ENCODE peak calls at places on chromosomes 4 and X, in five cellular contexts. One of them, this sample, is unnamed.

GRCh38 chr4:53518807-53519206 is 72.5 kb downstream of the LNX1 start:
- DNase-seq in heart left ventricle: no peak
- DNase-seq in Peyer's patch: no peak
- DNase-seq in esophagus squamous epithelium: no peak
- DNase-seq in ovary: no peak
- DNase-seq in this sample: no peak

GRCh38 chr4:156635046-156635445 is 336.6 kb downstream of the PDGFC start:
- DNase-seq in heart left ventricle: no peak
- DNase-seq in Peyer's patch: no peak
- DNase-seq in esophagus squamous epithelium: no peak
- DNase-seq in ovary: no peak
- DNase-seq in this sample: no peak

GRCh38 chr4:169033660-169034059 is 23.6 kb upstream of the CBR4 start:
- DNase-seq in esophagus squamous epithelium: no peak
- DNase-seq in ovary: no peak
- DNase-seq in heart left ventricle: peak; percentile 62
- DNase-seq in Peyer's patch: no peak
- DNase-seq in this sample: peak; percentile 32

GRCh38 chrX:48578661-48579128 is 4.4 kb downstream of the RBM3 start:
- DNase-seq in esophagus squamous epithelium: no peak
- DNase-seq in ovary: no peak
- DNase-seq in Peyer's patch: no peak
- DNase-seq in heart left ventricle: no peak
- DNase-seq in this sample: no peak

GRCh38 chr4:16686195-16686594 is 212.2 kb downstream of the LDB2 start:
- DNase-seq in Peyer's patch: no peak
- DNase-seq in heart left ventricle: no peak
- DNase-seq in esophagus squamous epithelium: no peak
- DNase-seq in ovary: no peak
- DNase-seq in this sample: no peak

GRCh38 chr4:73842696-73843095 is 6.2 kb downstream of the CXCL6 start:
- DNase-seq in Peyer's patch: no peak
- DNase-seq in esophagus squamous epithelium: no peak
- DNase-seq in ovary: no peak
- DNase-seq in heart left ventricle: no peak
- DNase-seq in this sample: no peak

GRCh38 chr4:169410839-169411770 is 140.3 kb upstream of the SH3RF1 start:
- DNase-seq in Peyer's patch: no peak
- DNase-seq in heart left ventricle: no peak
- DNase-seq in esophagus squamous epithelium: no peak
- DNase-seq in ovary: no peak
- DNase-seq in this sample: peak; percentile 51

GRCh38 chr4:76879731-76880364 is 18.1 kb downstream of the SOWAHB start:
- DNase-seq in heart left ventricle: no peak
- DNase-seq in Peyer's patch: no peak
- DNase-seq in ovary: no peak
- DNase-seq in esophagus squamous epithelium: no peak
- DNase-seq in this sample: no peak

GRCh38 chr4:114349543-114350175 is 248.9 kb upstream of the UGT8 start:
- DNase-seq in heart left ventricle: no peak
- DNase-seq in ovary: no peak
- DNase-seq in Peyer's patch: no peak
- DNase-seq in esophagus squamous epithelium: no peak
- DNase-seq in this sample: no peak

GRCh38 chrX:7158468-7158990 is 10.6 kb upstream of the PUDP start:
- DNase-seq in esophagus squamous epithelium: no peak
- DNase-seq in heart left ventricle: no peak
- DNase-seq in Peyer's patch: no peak
- DNase-seq in ovary: no peak
- DNase-seq in this sample: no peak

GRCh38 chr4:35966558-35966957 is 277.8 kb downstream of the ARAP2 start:
- DNase-seq in ovary: no peak
- DNase-seq in esophagus squamous epithelium: no peak
- DNase-seq in heart left ventricle: no peak
- DNase-seq in Peyer's patch: no peak
- DNase-seq in this sample: no peak

GRCh38 chr4:76156635-76157034 is 8.4 kb upstream of the NUP54 start:
- DNase-seq in esophagus squamous epithelium: no peak
- DNase-seq in ovary: no peak
- DNase-seq in heart left ventricle: no peak
- DNase-seq in Peyer's patch: no peak
- DNase-seq in this sample: no peak

GRCh38 chr4:163165217-163166017 is 1.3 kb downstream of the NAF1 start:
- DNase-seq in esophagus squamous epithelium: no peak
- DNase-seq in ovary: no peak
- DNase-seq in Peyer's patch: no peak
- DNase-seq in heart left ventricle: no peak
- DNase-seq in this sample: no peak

GRCh38 chrX:8346060-8346459 is 118.6 kb upstream of the VCX3B start:
- DNase-seq in Peyer's patch: no peak
- DNase-seq in esophagus squamous epithelium: no peak
- DNase-seq in heart left ventricle: no peak
- DNase-seq in ovary: no peak
- DNase-seq in this sample: no peak

GRCh38 chr4:30948653-30949052 is 228.5 kb downstream of the PCDH7 start:
- DNase-seq in heart left ventricle: no peak
- DNase-seq in esophagus squamous epithelium: no peak
- DNase-seq in ovary: no peak
- DNase-seq in Peyer's patch: no peak
- DNase-seq in this sample: no peak

GRCh38 chrX:9342581-9343051 is 122.2 kb upstream of the TBL1X start:
- DNase-seq in ovary: peak; percentile 90
- DNase-seq in esophagus squamous epithelium: no peak
- DNase-seq in heart left ventricle: peak; percentile 88
- DNase-seq in Peyer's patch: peak; percentile 82
- DNase-seq in this sample: peak; percentile 70

GRCh38 chrX:2578864-2579263 is 78.1 kb upstream of the DHRSX start:
- DNase-seq in heart left ventricle: no peak
- DNase-seq in Peyer's patch: no peak
- DNase-seq in ovary: no peak
- DNase-seq in esophagus squamous epithelium: no peak
- DNase-seq in this sample: no peak

GRCh38 chr4:3644849-3645627 is 112.8 kb upstream of the LRPAP1 start:
- DNase-seq in Peyer's patch: peak; percentile 52
- DNase-seq in ovary: no peak
- DNase-seq in heart left ventricle: peak; percentile 51
- DNase-seq in esophagus squamous epithelium: no peak
- DNase-seq in this sample: peak; percentile 63

GRCh38 chr4:113077611-113078010 is 28.2 kb downstream of the ANK2 start:
- DNase-seq in Peyer's patch: no peak
- DNase-seq in ovary: no peak
- DNase-seq in heart left ventricle: no peak
- DNase-seq in esophagus squamous epithelium: no peak
- DNase-seq in this sample: no peak

GRCh38 chr4:179671609-179672008 is 2229.4 kb upstream of the AGA start:
- DNase-seq in esophagus squamous epithelium: no peak
- DNase-seq in Peyer's patch: no peak
- DNase-seq in ovary: no peak
- DNase-seq in heart left ventricle: no peak
- DNase-seq in this sample: no peak

GRCh38 chrX:20143539-20143938 is 1.9 kb upstream of the EIF1AX start:
- DNase-seq in heart left ventricle: no peak
- DNase-seq in esophagus squamous epithelium: no peak
- DNase-seq in ovary: no peak
- DNase-seq in Peyer's patch: no peak
- DNase-seq in this sample: no peak

GRCh38 chr4:3369781-3370660 is 71.7 kb upstream of the HGFAC start:
- DNase-seq in Peyer's patch: no peak
- DNase-seq in heart left ventricle: no peak
- DNase-seq in esophagus squamous epithelium: no peak
- DNase-seq in ovary: peak; percentile 54
- DNase-seq in this sample: peak; percentile 55

GRCh38 chr4:138561276-138561880 is 319.2 kb upstream of the SLC7A11 start:
- DNase-seq in heart left ventricle: no peak
- DNase-seq in ovary: no peak
- DNase-seq in esophagus squamous epithelium: no peak
- DNase-seq in Peyer's patch: no peak
- DNase-seq in this sample: no peak

GRCh38 chrX:115560978-115561604 is at the start of gene PLS3:
- DNase-seq in Peyer's patch: peak; percentile 77
- DNase-seq in ovary: peak; percentile 88
- DNase-seq in esophagus squamous epithelium: peak; percentile 2
- DNase-seq in heart left ventricle: peak; percentile 90
- DNase-seq in this sample: peak; percentile 60

GRCh38 chr4:182206266-182206665 is 36.9 kb upstream of the TENM3 start:
- DNase-seq in Peyer's patch: no peak
- DNase-seq in heart left ventricle: no peak
- DNase-seq in ovary: no peak
- DNase-seq in esophagus squamous epithelium: no peak
- DNase-seq in this sample: no peak

GRCh38 chr4:48483006-48483776 is at the start of gene SLC10A4:
- DNase-seq in esophagus squamous epithelium: no peak
- DNase-seq in heart left ventricle: no peak
- DNase-seq in Peyer's patch: no peak
- DNase-seq in ovary: no peak
- DNase-seq in this sample: no peak

GRCh38 chr4:92305878-92306520 is 2.2 kb downstream of the GRID2 start:
- DNase-seq in ovary: no peak
- DNase-seq in esophagus squamous epithelium: no peak
- DNase-seq in Peyer's patch: no peak
- DNase-seq in heart left ventricle: no peak
- DNase-seq in this sample: no peak

DNA sequence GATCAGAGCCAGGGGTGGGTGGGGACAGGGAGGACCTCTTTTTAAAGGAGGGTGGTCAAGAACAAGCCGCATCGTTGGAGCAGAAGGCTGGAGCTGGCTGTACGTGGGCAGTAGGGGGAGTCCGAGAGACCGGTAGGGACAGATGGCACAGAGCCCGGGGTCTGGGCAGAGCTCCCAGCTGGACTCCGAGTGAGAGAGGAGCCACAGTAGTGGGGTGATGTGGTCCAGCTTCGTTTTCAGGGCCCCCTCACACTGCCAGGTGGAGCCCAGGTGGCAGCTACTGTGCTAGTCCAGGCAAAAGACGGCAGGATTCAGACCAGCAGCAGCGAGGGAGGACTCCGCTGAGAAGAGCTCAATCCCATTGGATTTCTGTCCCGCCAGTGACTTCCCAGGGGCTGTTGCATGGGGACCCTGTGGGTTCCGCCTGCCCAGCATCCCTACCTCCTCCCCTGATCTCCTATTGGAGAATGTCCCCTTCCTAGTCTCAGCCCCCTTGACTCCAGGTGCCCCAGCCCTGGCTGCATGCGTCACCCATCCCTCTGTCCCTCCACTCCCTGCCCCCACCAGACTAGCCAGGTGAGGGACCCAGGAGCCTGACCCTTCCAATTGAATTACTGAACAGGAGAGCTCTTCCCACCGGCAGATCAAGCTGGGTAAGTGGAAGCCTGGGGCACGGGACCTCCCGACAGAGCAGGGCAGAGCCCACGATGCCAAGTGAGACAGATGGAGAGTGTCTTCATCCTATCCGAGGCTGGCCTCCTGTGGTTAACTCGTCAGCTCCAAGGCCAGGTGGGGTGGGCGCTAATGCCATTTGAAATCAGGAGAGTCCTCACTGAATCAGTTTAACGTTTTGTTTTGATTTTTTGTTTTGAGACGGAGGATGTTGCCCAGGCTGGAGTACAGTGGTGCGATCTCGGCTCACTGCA is 2.9 kb downstream of the ARHGAP4 start:
- DNase-seq in esophagus squamous epithelium: no peak
- DNase-seq in heart left ventricle: peak; percentile 87
- DNase-seq in Peyer's patch: peak; percentile 80
- DNase-seq in ovary: peak; percentile 89
- DNase-seq in this sample: no peak
- TF ChIP-seq CTCF in esophagus squamous epithelium: no peak
- TF ChIP-seq CTCF in heart left ventricle: peak; percentile 43
- TF ChIP-seq CTCF in Peyer's patch: no peak
- TF ChIP-seq CTCF in ovary: no peak
- TF ChIP-seq CTCF in this sample: no peak

GRCh38 chrX:53280316-53280702 is 1.1 kb downstream of the IQSEC2 start:
- DNase-seq in heart left ventricle: no peak
- DNase-seq in esophagus squamous epithelium: no peak
- DNase-seq in ovary: no peak
- DNase-seq in Peyer's patch: no peak
- DNase-seq in this sample: no peak
- H3K4me3 ChIP-seq in heart left ventricle: peak overlapping the region; percentile 59
- H3K4me3 ChIP-seq in esophagus squamous epithelium: peak overlapping the region; percentile 42
- H3K4me3 ChIP-seq in ovary: peak overlapping the region; percentile 31
- H3K4me3 ChIP-seq in Peyer's patch: peak overlapping the region; percentile 53
- H3K4me3 ChIP-seq in this sample: no peak overlapping the region

DNA sequence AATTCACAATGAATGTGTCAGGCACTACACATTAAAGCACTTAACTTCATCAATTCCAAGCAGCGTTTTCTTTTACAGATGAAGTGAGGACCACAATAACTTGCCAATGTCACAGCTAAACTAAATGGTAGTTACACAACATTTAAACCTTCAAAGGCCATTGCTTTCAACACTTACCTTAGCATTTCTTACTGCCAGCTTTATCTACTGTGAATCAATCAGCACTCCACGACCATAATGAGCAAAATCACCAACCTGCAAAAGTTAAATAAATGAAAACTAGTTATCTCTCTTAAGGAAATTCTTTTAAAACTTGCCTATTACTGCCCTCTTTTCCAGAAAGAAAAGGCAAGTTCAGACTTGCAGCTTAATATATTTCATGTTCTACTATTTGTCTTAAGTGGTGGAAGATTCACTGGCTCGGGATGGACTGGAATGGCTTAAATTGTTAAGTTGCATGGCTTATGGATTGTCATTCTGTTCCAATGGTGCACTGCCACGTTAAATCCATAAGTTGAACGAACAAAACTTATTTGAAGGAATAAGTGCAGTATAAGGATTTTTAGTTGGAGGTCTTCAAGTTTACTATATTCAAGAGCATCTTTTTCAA is 8.3 kb downstream of the RBMX start:
- DNase-seq in heart left ventricle: no peak
- DNase-seq in esophagus squamous epithelium: no peak
- DNase-seq in ovary: no peak
- DNase-seq in Peyer's patch: no peak
- DNase-seq in this sample: no peak
- TF ChIP-seq POLR2A in heart left ventricle: no peak
- TF ChIP-seq POLR2A in esophagus squamous epithelium: no peak
- TF ChIP-seq POLR2A in ovary: no peak
- TF ChIP-seq POLR2A in Peyer's patch: no peak
- TF ChIP-seq POLR2A in this sample: no peak

GRCh38 chr4:6917445-6918241 is 8.0 kb downstream of the TBC1D14 start:
- DNase-seq in heart left ventricle: peak; percentile 86
- DNase-seq in ovary: peak; percentile 70
- DNase-seq in esophagus squamous epithelium: peak; percentile 36
- DNase-seq in Peyer's patch: peak; percentile 95
- DNase-seq in this sample: peak; percentile 92
- TF ChIP-seq CTCF in heart left ventricle: peak; percentile 23
- TF ChIP-seq CTCF in ovary: peak; percentile 40
- TF ChIP-seq CTCF in esophagus squamous epithelium: no peak
- TF ChIP-seq CTCF in Peyer's patch: peak; percentile 44
- TF ChIP-seq CTCF in this sample: no peak

GRCh38 chr4:8270418-8270771 is 841 bp downstream of the HTRA3 start:
- DNase-seq in esophagus squamous epithelium: no peak
- DNase-seq in Peyer's patch: no peak
- DNase-seq in heart left ventricle: no peak
- DNase-seq in ovary: no peak
- DNase-seq in this sample: no peak
- H3K4me3 ChIP-seq in esophagus squamous epithelium: peak overlapping the region; percentile 22
- H3K4me3 ChIP-seq in Peyer's patch: peak overlapping the region; percentile 49
- H3K4me3 ChIP-seq in heart left ventricle: peak overlapping the region; percentile 65
- H3K4me3 ChIP-seq in ovary: peak overlapping the region; percentile 55
- H3K4me3 ChIP-seq in this sample: no peak overlapping the region

GRCh38 chr4:122152699-122153328 is 683 bp downstream of the BLTP1 start:
- DNase-seq in heart left ventricle: peak; percentile 68
- DNase-seq in esophagus squamous epithelium: no peak
- DNase-seq in ovary: peak; percentile 32
- DNase-seq in Peyer's patch: peak; percentile 80
- DNase-seq in this sample: peak; percentile 90
- TF ChIP-seq POLR2A in heart left ventricle: no peak
- TF ChIP-seq POLR2A in esophagus squamous epithelium: no peak
- TF ChIP-seq POLR2A in ovary: no peak
- TF ChIP-seq POLR2A in Peyer's patch: no peak
- TF ChIP-seq POLR2A in this sample: no peak